ENCODE peak calls at places on chromosome 2, in seven cellular contexts. O is gastrocnemius medialis, I is brain microvascular endothelial cell, G is endodermal cell, F is IMR-90, T is tibial nerve, A is mammary epithelial cell. X is an unnamed sample. For H3K36me3, the result is how much of the 10 kb centered on the place peaks cover.

GRCh38 chr2:94759211-94759610 is 112.0 kb upstream of the TEKT4 start:
- DNase-seq in I (no peak), T (no peak), O (no peak), G (no peak), A (peak), F (no peak), X (peak)

GRCh38 chr2:182448371-182448770 is 21.5 kb upstream of the PDE1A start:
- DNase-seq in A (no peak), O (no peak), T (no peak), F (no peak), I (no peak), G (no peak), X (no peak)

GRCh38 chr2:72153026-72153791 is 5.5 kb upstream of the CYP26B1 start:
- DNase-seq in A (no peak), T (no peak), I (no peak), F (no peak), O (no peak), G (peak), X (peak)

GRCh38 chr2:204177977-204178522 is 241.5 kb downstream of the ICOS start:
- DNase-seq in T (peak), I (peak), F (no peak), G (peak), A (peak), O (no peak), X (peak)

GRCh38 chr2:96809951-96810782 is 5.9 kb upstream of the CNNM3 start:
- DNase-seq in F (no peak), G (no peak), A (no peak), O (no peak), I (no peak), T (no peak), X (no peak)

GRCh38 chr2:166671831-166672230 is 177.8 kb upstream of the SCN7A start:
- DNase-seq in O (no peak), I (no peak), T (no peak), G (no peak), F (peak), A (no peak), X (no peak)

GRCh38 chr2:108139521-108139920 is 100.2 kb upstream of the SULT1C3 start:
- DNase-seq in T (no peak), A (peak), O (no peak), F (peak), I (no peak), G (no peak), X (no peak)

GRCh38 chr2:83196225-83196624 is 1262.9 kb downstream of the SUCLG1 start:
- DNase-seq in A (peak), G (no peak), I (peak), F (peak), O (no peak), T (no peak), X (no peak)

GRCh38 chr2:71687412-71687811 is 234.1 kb downstream of the DYSF start:
- DNase-seq in F (no peak), I (no peak), A (no peak), O (peak), T (no peak), G (no peak), X (no peak)

GRCh38 chr2:47737191-47737975 is 45.6 kb upstream of the MSH6 start:
- DNase-seq in O (no peak), A (no peak), I (no peak), G (no peak), T (no peak), F (no peak), X (no peak)

GRCh38 chr2:43220982-43221659 is 5.3 kb downstream of the ZFP36L2 start:
- DNase-seq in F (peak), G (peak), I (peak), O (peak), A (peak), T (no peak), X (peak)

GRCh38 chr2:152122161-152122560 is 23.3 kb upstream of the CACNB4 start:
- DNase-seq in I (no peak), A (no peak), O (no peak), F (no peak), T (no peak), G (no peak), X (no peak)

GRCh38 chr2:238950551-238950950 is 102.7 kb downstream of the TWIST2 start:
- DNase-seq in O (no peak), F (no peak), T (peak), I (no peak), G (peak), A (no peak), X (no peak)

GRCh38 chr2:173631123-173631450 is 276.4 kb downstream of the CDCA7 start:
- DNase-seq in T (no peak), A (no peak), I (peak), F (peak), G (no peak), O (no peak), X (peak)

GRCh38 chr2:219551863-219552381 is 8.1 kb downstream of the TMEM198 start:
- DNase-seq in A (no peak), O (no peak), G (no peak), I (no peak), F (no peak), T (no peak), X (no peak)

GRCh38 chr2:9552491-9553178 is 3.0 kb downstream of the ADAM17 start:
- DNase-seq in F (peak), I (no peak), O (no peak), A (peak), T (no peak), G (no peak), X (no peak)

DNA sequence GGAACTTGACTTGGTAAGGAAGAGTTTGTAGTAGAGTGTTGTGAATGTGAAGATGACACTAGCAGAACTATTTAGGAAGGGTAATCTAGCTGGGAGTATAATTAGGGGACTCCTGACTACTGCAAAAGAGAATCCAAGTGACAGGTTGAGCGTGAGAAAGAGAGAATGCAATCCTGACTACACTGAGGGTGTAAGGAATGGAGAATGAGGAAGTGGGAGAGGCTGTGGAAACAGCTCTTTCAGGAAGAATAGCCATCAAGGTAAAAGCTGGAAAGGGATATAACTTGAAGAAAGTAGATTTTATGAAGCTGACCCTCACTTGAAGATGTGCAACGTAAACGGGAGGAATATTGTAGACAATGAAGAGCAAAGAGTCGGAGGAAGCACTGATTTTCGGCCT is 41.1 kb upstream of the TTN start:
- DNase-seq in T (no peak), I (no peak), O (no peak), F (no peak), G (no peak), A (no peak), X (no peak)
- H3K36me3 ChIP-seq in T (under half), I (under half), O (under half), F (under half), G (half or more), A (under half), X (under half)

GRCh38 chr2:226837787-226838603 is 2.1 kb downstream of the RHBDD1 start:
- DNase-seq in G (no peak), I (no peak), A (no peak), T (no peak), F (no peak), O (no peak), X (no peak)
- H3K4me3 ChIP-seq in G (no peak), I (no peak), A (no peak), T (no peak), F (no peak), O (no peak), X (no peak)

DNA sequence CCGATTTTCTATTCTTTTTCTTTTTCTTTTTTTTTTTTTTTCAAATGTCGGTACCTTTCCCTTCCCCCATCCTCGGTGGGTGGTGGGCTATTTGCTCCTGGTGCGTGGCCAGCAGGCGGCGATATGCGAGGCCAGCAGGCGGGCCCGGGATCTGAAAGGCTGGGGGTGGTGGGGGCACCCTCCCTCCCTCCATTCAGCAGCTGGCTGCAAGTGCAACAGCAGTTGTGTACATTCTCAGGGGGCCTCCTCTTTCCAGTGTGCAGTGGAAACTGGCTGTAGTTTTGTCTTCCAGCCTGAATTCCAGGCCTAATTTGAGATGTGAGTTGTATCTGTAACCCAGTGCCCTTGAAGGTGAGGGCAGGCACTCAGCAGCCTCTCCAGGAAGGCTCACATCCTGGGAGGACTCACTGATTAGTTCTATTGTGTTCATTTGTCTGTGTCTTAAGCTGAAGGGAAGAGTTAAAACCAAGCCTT is 3.1 kb downstream of the MYCN start:
- DNase-seq in T (no peak), O (no peak), I (no peak), A (no peak), F (no peak), G (peak), X (peak)
- TF ChIP-seq CTCF in T (peak), O (no peak), I (no peak), A (no peak), F (no peak), G (peak), X (peak)

GRCh38 chr2:208491648-208492047 is 85.1 kb downstream of the PTH2R start:
- DNase-seq in O (no peak), A (no peak), T (no peak), G (no peak), I (no peak), F (no peak), X (no peak)
- H3K36me3 ChIP-seq in O (under half), A (under half), T (under half), G (under half), I (under half), F (under half), X (under half)

DNA sequence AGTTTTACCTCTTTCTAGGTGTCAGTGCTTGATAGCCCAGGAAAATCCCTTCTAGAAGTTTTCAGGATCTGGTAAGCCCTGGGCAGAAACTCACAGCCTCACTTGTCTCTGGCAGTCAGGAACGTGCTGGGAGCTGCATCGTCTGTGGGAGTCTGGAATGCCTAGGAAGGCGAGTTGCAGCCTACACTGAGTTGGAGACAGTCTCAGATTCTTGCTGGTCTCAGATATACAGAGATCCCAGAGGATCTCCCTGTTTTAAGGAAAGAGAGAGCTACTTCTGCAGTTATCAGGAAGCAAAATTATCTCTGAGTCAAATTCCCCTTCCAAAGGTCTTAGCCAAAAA is 104.4 kb upstream of the CDC42EP3 start:
- DNase-seq in F (peak), O (no peak), G (peak), A (peak), T (no peak), I (peak), X (no peak)
- H3K4me3 ChIP-seq in F (no peak), O (no peak), G (no peak), A (no peak), T (no peak), I (no peak), X (no peak)

DNA sequence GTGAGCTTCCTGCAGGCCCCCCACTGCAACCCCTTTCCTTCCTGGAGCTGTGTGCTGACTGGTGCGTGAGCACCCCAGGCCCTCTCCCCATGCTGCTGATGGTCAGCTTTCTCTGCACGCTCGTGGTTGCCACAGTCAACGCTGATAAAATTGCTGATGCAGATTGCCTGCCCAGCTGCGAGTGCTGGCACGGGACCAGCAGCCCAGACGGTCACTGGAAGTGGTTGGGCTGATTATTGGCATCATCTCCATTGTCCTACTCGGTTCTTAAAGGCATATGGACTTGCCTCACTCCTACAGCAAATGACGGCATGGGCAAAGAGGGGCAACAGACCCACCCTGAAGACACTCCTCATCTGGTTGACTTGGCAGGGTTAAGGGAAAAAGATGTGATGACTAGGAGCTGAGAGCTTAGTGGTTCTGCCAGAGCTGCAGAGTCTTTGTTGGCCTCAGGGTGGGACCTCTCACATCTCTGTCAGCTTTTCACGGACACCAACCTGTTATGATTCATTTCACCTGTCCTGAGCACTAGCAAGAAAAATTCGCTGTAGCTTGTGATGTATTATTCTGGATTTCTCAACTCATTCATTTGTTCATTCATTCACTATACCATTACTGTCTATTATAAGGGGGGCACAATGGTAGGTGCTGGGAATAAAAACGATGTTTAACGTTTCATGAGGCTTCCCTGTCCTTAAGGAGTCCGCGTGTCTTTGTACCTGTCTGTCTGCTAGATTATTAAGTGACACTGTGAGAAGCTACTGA is 38.4 kb downstream of the PAX8 start:
- DNase-seq in O (peak), F (peak), A (peak), T (peak), I (peak), G (no peak), X (peak)
- TF ChIP-seq CTCF in O (no peak), F (no peak), A (peak), T (no peak), I (peak), G (no peak), X (no peak)

GRCh38 chr2:99431587-99432275 is 58.1 kb downstream of the REV1 start:
- DNase-seq in A (no peak), I (no peak), O (no peak), T (no peak), G (no peak), F (peak), X (no peak)

GRCh38 chr2:99425022-99425421 is 64.8 kb downstream of the REV1 start:
- DNase-seq in F (peak), G (no peak), I (peak), A (peak), T (no peak), O (no peak), X (no peak)

GRCh38 chr2:99430614-99431258 is 59.1 kb downstream of the REV1 start:
- DNase-seq in G (no peak), F (peak), T (no peak), A (no peak), I (no peak), O (no peak), X (no peak)
- H3K36me3 ChIP-seq in G (half or more), F (under half), T (under half), A (under half), I (under half), O (under half), X (under half)

X was measured in mucosa of descending colon.